ENCODE peak calls at places on chromosomes 13 and 19, in five cellular contexts. V, D, Z, C and R are unnamed samples.

GRCh38 chr13:49046534-49046933 is 70.8 kb downstream of the FNDC3A start:
- DNase-seq in V (no peak), Z (no peak), C (no peak), D (no peak), R (no peak)

GRCh38 chr19:46847528-46847927 is 3.1 kb downstream of the AP2S1 start:
- DNase-seq in C (no peak), V (no peak), Z (no peak), D (no peak), R (no peak)

GRCh38 chr13:112768795-112769411 is 79.1 kb downstream of the ATP11A start:
- DNase-seq in Z (peak), D (peak), C (no peak), V (no peak), R (peak)

GRCh38 chr13:94674609-94675348 is 37.6 kb downstream of the SOX21 start:
- DNase-seq in D (no peak), C (peak), Z (peak), V (no peak), R (no peak)

GRCh38 chr13:52652980-52653303 is 306 bp downstream of the SUGT1 start:
- DNase-seq in D (no peak), C (no peak), Z (no peak), V (no peak), R (no peak)

GRCh38 chr13:28181413-28181812 is 43.1 kb downstream of the PAN3 start:
- DNase-seq in Z (no peak), C (no peak), D (no peak), V (no peak), R (no peak)

GRCh38 chr19:50932018-50932689 is 20.7 kb downstream of the KLK5 start:
- DNase-seq in Z (no peak), D (no peak), C (no peak), V (no peak), R (no peak)

GRCh38 chr19:40395956-40396355 is 6.0 kb upstream of the HIPK4 start:
- DNase-seq in V (no peak), D (no peak), C (no peak), Z (no peak), R (no peak)

GRCh38 chr13:36736119-36736726 is 62.4 kb downstream of the SERTM1 start:
- DNase-seq in Z (peak), D (no peak), C (peak), V (peak), R (no peak)

GRCh38 chr13:99980201-99981114 is 1.1 kb upstream of the ZIC2 start:
- DNase-seq in Z (peak), D (peak), C (peak), V (peak), R (peak)

GRCh38 chr19:55398200-55398947 is 9.2 kb downstream of the UBE2S start:
- DNase-seq in Z (no peak), D (no peak), V (no peak), C (no peak), R (no peak)

GRCh38 chr13:66627512-66627911 is 602.6 kb downstream of the PCDH9 start:
- DNase-seq in D (no peak), C (no peak), V (no peak), Z (no peak), R (no peak)

GRCh38 chr19:6126335-6126974 is 9.0 kb upstream of the ACSBG2 start:
- DNase-seq in Z (no peak), D (no peak), V (no peak), C (peak), R (no peak)

GRCh38 chr19:45113628-45114027 is 20.6 kb downstream of the PPP1R37 start:
- DNase-seq in D (no peak), V (no peak), C (no peak), Z (peak), R (no peak)

GRCh38 chr19:34049944-34050343 is 122.4 kb upstream of the LSM14A start:
- DNase-seq in C (no peak), Z (no peak), V (no peak), D (no peak), R (no peak)

GRCh38 chr19:9871626-9872338 is 36.7 kb downstream of the PIN1 start:
- DNase-seq in D (no peak), C (no peak), Z (no peak), V (no peak), R (no peak)

GRCh38 chr19:4967738-4968461 is 1.0 kb upstream of the KDM4B start:
- DNase-seq in Z (no peak), D (no peak), C (peak), V (no peak), R (no peak)

GRCh38 chr19:12603714-12604113 is 6.9 kb downstream of the ZNF490 start:
- DNase-seq in Z (peak), D (no peak), C (no peak), V (no peak), R (no peak)

GRCh38 chr19:12596485-12596884 is 14.1 kb downstream of the ZNF490 start:
- DNase-seq in D (no peak), C (no peak), V (no peak), Z (no peak), R (no peak)

GRCh38 chr13:45807520-45808099 is 43.9 kb downstream of the SIAH3 start:
- DNase-seq in Z (no peak), C (peak), V (no peak), D (no peak), R (no peak)

GRCh38 chr13:45770886-45771285 is 68.8 kb downstream of the CBY2 start:
- DNase-seq in Z (no peak), D (no peak), C (no peak), V (no peak), R (no peak)

GRCh38 chr19:43589680-43590079 is 6.3 kb downstream of the IRGQ start:
- DNase-seq in C (no peak), V (no peak), Z (no peak), D (no peak), R (no peak)

GRCh38 chr13:107799001-107799400 is 416.3 kb downstream of the LIG4 start:
- DNase-seq in Z (no peak), V (no peak), C (no peak), D (no peak), R (no peak)

GRCh38 chr13:113736258-113736731 is 22.7 kb upstream of the TMEM255B start:
- DNase-seq in C (no peak), Z (peak), D (no peak), V (no peak), R (no peak)

GRCh38 chr13:48570225-48570828 is 37.4 kb upstream of the RCBTB2 start:
- DNase-seq in D (no peak), Z (no peak), V (no peak), C (no peak), R (no peak)

GRCh38 chr19:45485301-45486077 is 11.4 kb downstream of the RTN2 start:
- DNase-seq in C (peak), V (peak), Z (peak), D (peak), R (peak)

GRCh38 chr13:56501750-56502149 is 639.0 kb upstream of the PRR20A start:
- DNase-seq in V (no peak), C (no peak), Z (no peak), D (no peak), R (no peak)

GRCh38 chr13:91346848-91347211 is 657 bp upstream of the MIR17HG start:
- DNase-seq in V (no peak), D (no peak), Z (peak), C (peak), R (no peak)

GRCh38 chr19:4066682-4067395 is at the start of gene ZBTB7A:
- DNase-seq in C (peak), V (peak), D (peak), Z (peak), R (peak)

GRCh38 chr19:54391589-54392061 is 23.6 kb upstream of the TTYH1 start:
- DNase-seq in C (peak), Z (no peak), D (no peak), V (no peak), R (no peak)

GRCh38 chr13:21717817-21718216 is 46.9 kb downstream of the FGF9 start:
- DNase-seq in V (no peak), Z (no peak), D (no peak), C (peak), R (no peak)

GRCh38 chr13:100075700-100076587 is 12.9 kb upstream of the PCCA start:
- DNase-seq in D (no peak), V (no peak), C (no peak), Z (no peak), R (no peak)

GRCh38 chr13:94313321-94313720 is 166.2 kb downstream of the DCT start:
- DNase-seq in V (no peak), Z (no peak), D (no peak), C (no peak), R (no peak)

GRCh38 chr19:51709575-51709974 is 14.2 kb downstream of the HAS1 start:
- DNase-seq in C (no peak), V (no peak), Z (no peak), D (no peak), R (no peak)

GRCh38 chr13:59346861-59347470 is 816.8 kb downstream of the DIAPH3 start:
- DNase-seq in Z (no peak), V (no peak), C (no peak), D (no peak), R (no peak)

GRCh38 chr13:33323766-33324525 is 38.4 kb upstream of the STARD13 start:
- DNase-seq in D (no peak), V (no peak), Z (no peak), C (no peak), R (no peak)

GRCh38 chr19:54430306-54431254 is 15.3 kb downstream of the TTYH1 start:
- DNase-seq in Z (peak), D (peak), V (peak), C (peak), R (no peak)

GRCh38 chr13:43307921-43308433 is 284.6 kb downstream of the DNAJC15 start:
- DNase-seq in V (peak), Z (peak), C (no peak), D (peak), R (peak)
- TF ChIP-seq CTCF in V (no peak), Z (no peak), C (no peak), D (no peak), R (no peak)

GRCh38 chr19:16896098-16896912 is 7.5 kb downstream of the F2RL3 start:
- DNase-seq in C (peak), Z (peak), D (no peak), V (peak), R (peak)

GRCh38 chr19:16898306-16899015 is 9.7 kb downstream of the F2RL3 start:
- DNase-seq in D (no peak), C (no peak), V (no peak), Z (no peak), R (no peak)

GRCh38 chr19:16895467-16896097 is 6.8 kb downstream of the F2RL3 start:
- DNase-seq in Z (no peak), D (no peak), V (peak), C (peak), R (no peak)

GRCh38 chr19:16897572-16898056 is 8.8 kb downstream of the F2RL3 start:
- DNase-seq in V (no peak), Z (peak), C (no peak), D (no peak), R (peak)

GRCh38 chr19:16896913-16897571 is 8.2 kb downstream of the F2RL3 start:
- DNase-seq in D (peak), Z (peak), V (peak), C (peak), R (peak)
- TF ChIP-seq CTCF in D (no peak), Z (no peak), V (no peak), C (no peak), R (no peak)

GRCh38 chr13:76019421-76020044 is 383.4 kb downstream of the LMO7 start:
- DNase-seq in V (no peak), Z (no peak), D (peak), C (peak), R (no peak)
- TF ChIP-seq CTCF in V (no peak), Z (no peak), D (no peak), C (peak), R (no peak)

GRCh38 chr13:81609335-81609734 is 1268.4 kb upstream of the SPRY2 start:
- DNase-seq in C (no peak), D (no peak), V (no peak), Z (no peak), R (no peak)

GRCh38 chr13:81606074-81606473 is 1265.1 kb upstream of the SPRY2 start:
- DNase-seq in C (no peak), V (no peak), Z (no peak), D (no peak), R (no peak)

DNA sequence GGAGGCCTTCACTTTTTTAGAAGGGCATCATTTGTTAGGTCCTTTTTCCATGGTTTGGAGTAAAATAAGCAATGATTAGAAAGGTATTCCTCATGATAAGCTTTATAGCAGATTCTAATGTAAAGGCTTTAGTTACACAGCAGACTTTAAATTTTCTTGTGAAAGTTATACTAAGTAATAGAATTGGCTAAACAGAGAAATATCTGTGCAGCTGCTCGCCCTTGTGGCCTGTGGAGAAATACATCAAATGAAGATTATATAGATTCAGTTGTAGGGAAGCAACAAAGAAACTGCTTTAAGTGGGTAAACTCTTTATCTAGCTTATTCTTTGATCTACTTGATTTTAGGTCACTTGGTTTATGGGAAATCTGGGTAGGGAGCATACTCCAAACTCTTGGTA is 1269.7 kb upstream of the SPRY2 start:
- DNase-seq in D (no peak), V (no peak), Z (no peak), C (no peak), R (no peak)
- TF ChIP-seq CTCF in D (no peak), V (no peak), Z (no peak), C (no peak), R (no peak)

GRCh38 chr19:17753976-17754375 is 2.7 kb downstream of the FCHO1 start:
- DNase-seq in Z (no peak), D (no peak), C (peak), V (no peak), R (no peak)

GRCh38 chr19:17755533-17755885 is 4.2 kb downstream of the FCHO1 start:
- DNase-seq in Z (no peak), V (no peak), C (no peak), D (no peak), R (no peak)

GRCh38 chr19:17752865-17753639 is 1.8 kb downstream of the FCHO1 start:
- DNase-seq in D (no peak), Z (no peak), V (no peak), C (no peak), R (no peak)

GRCh38 chr19:17755977-17756670 is 4.8 kb downstream of the FCHO1 start:
- DNase-seq in D (peak), C (peak), Z (peak), V (no peak), R (no peak)

GRCh38 chr19:17754634-17755532 is 3.6 kb downstream of the FCHO1 start:
- DNase-seq in V (no peak), D (no peak), C (no peak), Z (no peak), R (no peak)
- TF ChIP-seq CTCF in V (no peak), D (no peak), C (no peak), Z (no peak), R (no peak)

GRCh38 chr13:53781941-53782340 is 753.3 kb downstream of the OLFM4 start:
- DNase-seq in V (no peak), C (peak), D (no peak), Z (no peak), R (no peak)

GRCh38 chr13:53783466-53783865 is 754.9 kb downstream of the OLFM4 start:
- DNase-seq in V (no peak), D (no peak), Z (no peak), C (no peak), R (no peak)

GRCh38 chr13:53784331-53784730 is 755.7 kb downstream of the OLFM4 start:
- DNase-seq in Z (no peak), D (no peak), C (no peak), V (no peak), R (no peak)

GRCh38 chr13:53778937-53779336 is 750.3 kb downstream of the OLFM4 start:
- DNase-seq in C (no peak), Z (no peak), V (no peak), D (no peak), R (no peak)

GRCh38 chr13:53782400-53783030 is 753.9 kb downstream of the OLFM4 start:
- DNase-seq in V (no peak), C (peak), D (no peak), Z (no peak), R (no peak)
- TF ChIP-seq CTCF in V (no peak), C (peak), D (peak), Z (peak), R (peak)

GRCh38 chr13:57633141-57633949 is 1.8 kb downstream of the PCDH17 start:
- DNase-seq in V (peak), D (peak), Z (peak), C (peak), R (peak)
- TF ChIP-seq CTCF in V (no peak), D (peak), Z (peak), C (peak), R (peak)

GRCh38 chr19:1269478-1270167 is 491 bp downstream of the CIRBP start:
- DNase-seq in Z (peak), C (peak), D (peak), V (peak), R (peak)
- TF ChIP-seq CTCF in Z (no peak), C (no peak), D (no peak), V (no peak), R (no peak)

DNA sequence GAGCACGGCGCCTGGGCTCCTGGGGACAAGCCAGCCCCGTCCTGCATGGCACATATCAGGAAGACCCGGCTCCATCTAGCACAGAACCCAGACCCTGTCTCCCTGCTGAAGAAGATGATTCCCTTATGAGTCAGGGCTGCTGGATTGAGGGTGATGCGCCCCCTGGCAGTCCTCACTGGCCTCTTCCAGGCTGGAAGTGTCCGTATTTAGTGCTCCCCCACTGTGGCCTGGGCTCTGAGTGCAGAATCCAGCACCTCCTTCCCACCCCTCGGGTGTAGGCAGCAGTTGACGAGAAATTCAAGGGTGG is 14.9 kb downstream of the COMP start:
- DNase-seq in V (no peak), Z (no peak), C (no peak), D (no peak), R (no peak)
- TF ChIP-seq CTCF in V (no peak), Z (no peak), C (peak), D (no peak), R (no peak)